ENCODE peak calls at places on chromosome 16, in nine cellular contexts. M is OCI-LY7, S is nephron progenitor cell, W is HFFc6, J is Peyer's patch, Z is foreskin fibroblast, D is lower lobe of right lung, V is A549, I is left lung. Q is an unnamed sample.

GRCh38 chr16:77873066-77873465 is 84.7 kb downstream of the VAT1L start:
- DNase-seq in M (no peak), S (no peak), W (no peak), J (no peak), Z (no peak), D (no peak), V (no peak), I (no peak), Q (no peak)

GRCh38 chr16:88731699-88732098 is 25.4 kb downstream of the CTU2 start:
- DNase-seq in M (no peak), S (no peak), W (no peak), J (no peak), Z (no peak), D (no peak), V (peak; percentile 83), I (no peak), Q (no peak)

GRCh38 chr16:82236415-82236814 is 66.4 kb upstream of the MPHOSPH6 start:
- DNase-seq in M (no peak), S (no peak), W (no peak), J (no peak), Z (no peak), D (no peak), V (no peak), I (no peak), Q (no peak)

GRCh38 chr16:58160855-58161254 is 31.7 kb upstream of the CFAP20 start:
- DNase-seq in M (no peak), S (no peak), W (no peak), J (no peak), Z (no peak), D (no peak), V (no peak), I (no peak), Q (no peak)

GRCh38 chr16:29030086-29030840 is 45.4 kb downstream of the LAT start:
- DNase-seq in M (no peak), S (no peak), W (no peak), J (no peak), Z (no peak), D (no peak), V (no peak), I (no peak), Q (no peak)

GRCh38 chr16:81029930-81030604 is 5.6 kb upstream of the ATMIN start:
- DNase-seq in M (no peak), S (no peak), W (no peak), J (no peak), Z (no peak), D (no peak), V (no peak), I (no peak), Q (no peak)

GRCh38 chr16:54985156-54985555 is 54.5 kb downstream of the IRX5 start:
- DNase-seq in M (no peak), S (no peak), W (no peak), J (no peak), Z (no peak), D (no peak), V (no peak), I (no peak), Q (no peak)

GRCh38 chr16:56245197-56245596 is 53.9 kb downstream of the GNAO1 start:
- DNase-seq in M (no peak), S (no peak), W (peak; percentile 75), J (no peak), Z (peak; percentile 22), D (no peak), V (no peak), I (no peak), Q (no peak)

GRCh38 chr16:70752381-70752780 is 48.6 kb downstream of the VAC14 start:
- DNase-seq in M (no peak), S (no peak), W (no peak), J (no peak), Z (no peak), D (no peak), V (no peak), I (no peak), Q (no peak)

GRCh38 chr16:31466381-31466841 is 5.5 kb upstream of the TGFB1I1 start:
- DNase-seq in M (no peak), S (no peak), W (no peak), J (no peak), Z (no peak), D (no peak), V (no peak), I (no peak), Q (no peak)

GRCh38 chr16:71927787-71928186 is 32.5 kb downstream of the IST1 start:
- DNase-seq in M (no peak), S (no peak), W (no peak), J (no peak), Z (no peak), D (no peak), V (no peak), I (no peak), Q (no peak)

GRCh38 chr16:74025-74424 is 1.6 kb upstream of the RHBDF1 start:
- DNase-seq in M (no peak), S (no peak), W (no peak), J (no peak), Z (no peak), D (no peak), V (no peak), I (no peak), Q (no peak)

GRCh38 chr16:64153718-64154117 is 968.1 kb downstream of the CDH11 start:
- DNase-seq in M (no peak), S (no peak), W (peak; percentile 63), J (no peak), Z (peak; percentile 47), D (no peak), V (no peak), I (no peak), Q (no peak)

GRCh38 chr16:53782148-53782547 is 78.2 kb downstream of the FTO start:
- DNase-seq in M (no peak), S (no peak), W (no peak), J (no peak), Z (no peak), D (no peak), V (no peak), I (no peak), Q (no peak)

GRCh38 chr16:10619271-10619849 is 39.0 kb upstream of the EMP2 start:
- DNase-seq in M (no peak), S (peak; percentile 54), W (no peak), J (peak; percentile 88), Z (no peak), D (peak; percentile 83), V (no peak), I (peak; percentile 65), Q (no peak)

GRCh38 chr16:49644143-49644460 is 211.8 kb downstream of the ZNF423 start:
- DNase-seq in M (no peak), S (no peak), W (no peak), J (no peak), Z (peak; percentile 23), D (no peak), V (no peak), I (no peak), Q (no peak)

GRCh38 chr16:79757968-79758367 is 157.4 kb upstream of the MAF start:
- DNase-seq in M (no peak), S (no peak), W (no peak), J (no peak), Z (no peak), D (no peak), V (no peak), I (no peak), Q (no peak)

GRCh38 chr16:79754081-79754872 is 153.7 kb upstream of the MAF start:
- DNase-seq in M (no peak), S (no peak), W (no peak), J (no peak), Z (no peak), D (no peak), V (no peak), I (no peak), Q (no peak)

GRCh38 chr16:79756571-79756970 is 156.0 kb upstream of the MAF start:
- DNase-seq in M (no peak), S (no peak), W (no peak), J (no peak), Z (no peak), D (no peak), V (no peak), I (no peak), Q (no peak)

GRCh38 chr16:79758615-79759346 is 158.2 kb upstream of the MAF start:
- DNase-seq in M (no peak), S (no peak), W (no peak), J (no peak), Z (no peak), D (no peak), V (peak; percentile 8), I (no peak), Q (no peak)

DNA sequence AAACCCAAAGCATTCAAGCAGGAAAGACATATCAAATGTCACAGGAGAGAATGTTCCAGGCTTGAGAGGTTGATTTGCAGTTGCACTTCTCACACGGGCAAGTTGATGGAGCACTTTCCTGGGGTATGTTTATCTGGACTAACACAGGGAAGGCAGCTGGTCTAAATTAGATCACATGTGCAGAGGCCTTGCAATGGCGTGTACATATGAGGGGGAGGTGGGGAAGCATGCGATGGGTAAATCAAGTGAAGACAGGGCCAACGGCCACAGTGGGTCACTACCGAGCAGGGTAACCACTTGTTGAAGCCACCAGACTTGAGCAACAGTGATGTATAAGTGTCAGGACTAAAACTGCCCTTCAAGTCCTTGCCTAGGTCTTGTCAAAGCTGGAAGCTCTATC is 156.6 kb upstream of the MAF start:
- DNase-seq in M (no peak), S (no peak), W (no peak), J (no peak), Z (no peak), D (no peak), V (no peak), I (no peak), Q (no peak)
- TF ChIP-seq CTCF in M (no peak), S (no peak), W (no peak), J (no peak), Z (no peak), D (no peak), V (no peak), I (no peak), Q (no peak)

GRCh38 chr16:24228514-24228913 is 27.6 kb upstream of the CACNG3 start:
- DNase-seq in M (no peak), S (no peak), W (no peak), J (no peak), Z (no peak), D (no peak), V (no peak), I (no peak), Q (no peak)
- TF ChIP-seq CTCF in M (no peak), S (no peak), W (no peak), J (no peak), Z (no peak), D (no peak), V (no peak), I (no peak), Q (no peak)

DNA sequence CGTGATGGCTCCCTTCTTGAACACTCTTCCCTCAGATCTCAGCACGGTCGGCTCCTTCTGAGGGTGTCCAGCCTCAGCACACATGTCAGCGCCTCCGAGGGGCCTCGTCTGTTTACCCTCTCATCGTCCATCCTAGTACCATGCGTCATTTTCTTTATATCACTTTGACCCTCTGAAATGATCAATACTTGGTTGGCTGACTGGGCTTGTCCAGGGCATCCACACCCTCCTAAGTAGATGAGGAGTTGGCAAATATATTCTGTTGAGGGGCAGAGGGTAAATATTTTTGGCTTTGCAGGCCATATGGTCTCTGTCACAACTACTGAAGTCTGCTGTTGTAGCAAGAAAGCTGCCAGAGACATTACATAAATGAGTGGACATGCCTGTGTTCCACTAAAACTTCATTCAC is 185.6 kb downstream of the SNX29 start:
- DNase-seq in M (no peak), S (no peak), W (no peak), J (no peak), Z (peak; percentile 46), D (no peak), V (no peak), I (no peak), Q (no peak)
- TF ChIP-seq CTCF in M (no peak), S (no peak), W (no peak), J (no peak), Z (no peak), D (no peak), V (no peak), I (no peak), Q (no peak)

GRCh38 chr16:23026777-23027362 is 122.4 kb downstream of the USP31 start:
- DNase-seq in M (peak; percentile 25), S (peak; percentile 74), W (peak; percentile 3), J (no peak), Z (peak; percentile 12), D (no peak), V (no peak), I (no peak), Q (no peak)
- TF ChIP-seq CTCF in M (no peak), S (no peak), W (no peak), J (no peak), Z (no peak), D (no peak), V (no peak), I (no peak), Q (no peak)